ENCODE peak calls at places on chromosome 21, in five cellular contexts. F is ovary, C is Caco-2, T is ascending aorta, J is BE2C. W is an unnamed sample.

GRCh38 chr21:35801388-35801787 is 258.9 kb downstream of the SETD4 start:
- DNase-seq in J (no peak), T (no peak), F (no peak), C (no peak), W (no peak)

GRCh38 chr21:18812308-18812707 is 408.7 kb upstream of the TMPRSS15 start:
- DNase-seq in J (no peak), C (no peak), T (no peak), F (no peak), W (no peak)

GRCh38 chr21:32499249-32500055 is 85.9 kb downstream of the TCP10L start:
- DNase-seq in T (no peak), F (no peak), C (no peak), J (no peak), W (no peak)

GRCh38 chr21:14215971-14216621 is at the start of gene RBM11:
- DNase-seq in J (peak; percentile 88), C (peak; percentile 72), F (peak; percentile 78), T (no peak), W (peak; percentile 93)

GRCh38 chr21:38989745-38990423 is 184.2 kb downstream of the ETS2 start:
- DNase-seq in C (no peak), F (peak; percentile 58), J (peak; percentile 76), T (no peak), W (no peak)

GRCh38 chr21:40151611-40152010 is 284.4 kb downstream of the PCP4 start:
- DNase-seq in F (no peak), T (no peak), C (no peak), J (no peak), W (no peak)

GRCh38 chr21:32132409-32132808 is 146.4 kb downstream of the MIS18A start:
- DNase-seq in J (no peak), T (no peak), C (no peak), F (no peak), W (no peak)

GRCh38 chr21:35503646-35504045 is 454.5 kb upstream of the RUNX1 start:
- DNase-seq in C (no peak), J (no peak), F (no peak), T (no peak), W (no peak)

GRCh38 chr21:36704281-36704957 is 5.5 kb downstream of the SIM2 start:
- DNase-seq in T (no peak), J (no peak), C (no peak), F (no peak), W (no peak)

GRCh38 chr21:17742181-17742580 is 77.0 kb downstream of the C21orf91 start:
- DNase-seq in C (no peak), J (no peak), F (no peak), T (no peak), W (no peak)

GRCh38 chr21:20968391-20968790 is 29.8 kb upstream of the NCAM2 start:
- DNase-seq in F (no peak), J (no peak), T (no peak), C (no peak), W (no peak)

GRCh38 chr21:29078884-29079765 is 5.7 kb upstream of the CCT8 start:
- DNase-seq in T (no peak), C (no peak), J (no peak), F (no peak), W (peak; percentile 54)

GRCh38 chr21:40714516-40714915 is 132.4 kb downstream of the DSCAM start:
- DNase-seq in F (no peak), T (no peak), J (no peak), C (no peak), W (no peak)

GRCh38 chr21:31520506-31521163 is 138.9 kb upstream of the SOD1 start:
- DNase-seq in C (no peak), F (no peak), J (no peak), T (no peak), W (no peak)

GRCh38 chr21:32560896-32561295 is 24.4 kb downstream of the TCP10L start:
- DNase-seq in T (no peak), C (no peak), J (no peak), F (no peak), W (no peak)

GRCh38 chr21:28767523-28767922 is 225.2 kb downstream of the LTN1 start:
- DNase-seq in T (no peak), J (no peak), F (no peak), C (no peak), W (no peak)

GRCh38 chr21:16768096-16768495 is 744.7 kb upstream of the CXADR start:
- DNase-seq in C (no peak), F (no peak), T (no peak), J (no peak), W (no peak)

GRCh38 chr21:29238967-29239289 is 59.8 kb upstream of the BACH1 start:
- DNase-seq in T (no peak), J (no peak), C (no peak), F (no peak), W (no peak)

GRCh38 chr21:26939532-26940181 is 27.2 kb downstream of the ADAMTS5 start:
- DNase-seq in J (peak; percentile 34), T (no peak), C (no peak), F (peak; percentile 39), W (no peak)

GRCh38 chr21:27564684-27565280 is 597.9 kb upstream of the ADAMTS5 start:
- DNase-seq in C (peak; percentile 46), J (peak; percentile 67), F (peak; percentile 18), T (no peak), W (no peak)

GRCh38 chr21:39518845-39519205 is 67.1 kb downstream of the SH3BGR start:
- DNase-seq in T (no peak), C (no peak), J (no peak), F (no peak), W (no peak)

GRCh38 chr21:36184561-36184960 is 27.9 kb downstream of the DOP1B start:
- DNase-seq in C (no peak), T (no peak), J (no peak), F (no peak), W (no peak)

GRCh38 chr21:35578350-35578782 is 482.0 kb downstream of the SETD4 start:
- DNase-seq in F (no peak), J (no peak), C (no peak), T (no peak), W (no peak)

GRCh38 chr21:32018381-32018780 is 145.6 kb downstream of the HUNK start:
- DNase-seq in J (no peak), T (no peak), F (no peak), C (no peak), W (no peak)

GRCh38 chr21:39518055-39518844 is 66.5 kb downstream of the SH3BGR start:
- DNase-seq in T (no peak), C (peak; percentile 75), F (no peak), J (peak; percentile 68), W (no peak)

GRCh38 chr21:16571594-16571993 is 841.8 kb downstream of the USP25 start:
- DNase-seq in F (no peak), J (no peak), T (no peak), C (no peak), W (no peak)

GRCh38 chr21:23127973-23128372 is 2129.8 kb downstream of the NCAM2 start:
- DNase-seq in J (no peak), T (no peak), C (no peak), F (no peak), W (no peak)

GRCh38 chr21:35303085-35303484 is 254.0 kb upstream of the RUNX1 start:
- DNase-seq in C (no peak), F (no peak), T (no peak), J (no peak), W (no peak)

GRCh38 chr21:31974454-31974985 is 101.7 kb downstream of the HUNK start:
- DNase-seq in T (no peak), C (no peak), J (no peak), F (no peak), W (no peak)

GRCh38 chr21:40846566-40847411 is at the start of gene DSCAM:
- DNase-seq in F (no peak), C (no peak), T (no peak), J (no peak), W (peak; percentile 71)

DNA sequence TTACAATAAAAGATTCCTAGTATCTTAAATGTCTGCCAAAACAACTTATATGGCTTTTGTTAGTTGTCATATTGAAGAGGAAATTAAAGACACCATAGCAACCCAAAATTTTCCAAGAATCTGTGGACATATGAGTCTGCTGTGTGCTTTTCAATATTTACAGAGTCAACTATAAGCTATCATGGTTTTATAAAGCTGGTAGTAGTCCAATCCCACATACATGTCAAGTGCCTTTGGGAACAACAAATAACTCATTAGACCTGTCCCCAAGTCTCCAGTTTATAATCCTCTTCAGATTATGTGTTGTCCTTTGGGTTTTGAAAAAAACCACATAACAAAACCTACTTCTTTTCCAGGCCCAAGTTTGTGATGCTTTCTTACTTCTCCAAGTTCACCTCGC is 293.8 kb upstream of the USP25 start:
- DNase-seq in T (no peak), F (no peak), J (no peak), C (no peak), W (no peak)
- H3K4me1 ChIP-seq in T (no peaks in the 10 kb centered on the region), F (no peaks in the 10 kb centered on the region), J (peaks cover 2% of the 10 kb centered on the region), C (peaks cover 10% of the 10 kb centered on the region), W (no peaks in the 10 kb centered on the region)

GRCh38 chr21:42191978-42192595 is 26.9 kb upstream of the ABCG1 start:
- DNase-seq in F (no peak), J (no peak), C (no peak), T (no peak), W (no peak)

GRCh38 chr21:42191064-42191463 is 27.9 kb upstream of the ABCG1 start:
- DNase-seq in F (no peak), T (no peak), C (no peak), J (no peak), W (no peak)

GRCh38 chr21:42188663-42189062 is 30.3 kb upstream of the ABCG1 start:
- DNase-seq in C (no peak), T (no peak), J (no peak), F (no peak), W (no peak)

GRCh38 chr21:42189860-42190491 is 29.0 kb upstream of the ABCG1 start:
- DNase-seq in T (no peak), J (no peak), F (no peak), C (no peak), W (no peak)

GRCh38 chr21:42190492-42190875 is 28.5 kb upstream of the ABCG1 start:
- DNase-seq in T (no peak), J (no peak), F (no peak), C (no peak), W (no peak)
- H3K4me3 ChIP-seq in T (no peak overlapping the region), J (no peak overlapping the region), F (no peak overlapping the region), C (no peak overlapping the region), W (no peak overlapping the region)

DNA sequence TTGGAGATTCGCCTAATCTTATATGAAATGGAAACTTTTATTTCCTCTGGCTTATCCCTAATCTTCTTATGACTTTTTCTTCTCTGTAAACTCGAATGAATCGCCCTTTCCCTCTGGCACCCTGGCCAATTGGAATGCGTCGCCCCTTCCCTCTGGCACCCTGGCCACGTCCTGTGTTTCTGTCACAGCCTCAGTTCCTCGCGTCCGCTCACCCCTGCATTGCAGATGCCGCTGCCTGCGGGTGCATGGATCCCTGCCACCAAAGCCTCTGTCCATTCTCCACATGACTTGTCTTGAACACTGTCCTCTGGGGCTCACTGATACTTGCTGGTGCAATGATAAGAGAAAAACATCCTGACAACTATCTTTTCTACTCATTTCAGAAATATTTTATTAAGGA is 104.6 kb downstream of the ADARB1 start:
- DNase-seq in T (no peak), C (no peak), F (no peak), J (no peak), W (no peak)
- H3K36me3 ChIP-seq in T (peaks cover 87% of the 10 kb centered on the region), C (no peaks in the 10 kb centered on the region), F (no peaks in the 10 kb centered on the region), J (peaks cover 7% of the 10 kb centered on the region), W (peaks cover 48% of the 10 kb centered on the region)

DNA sequence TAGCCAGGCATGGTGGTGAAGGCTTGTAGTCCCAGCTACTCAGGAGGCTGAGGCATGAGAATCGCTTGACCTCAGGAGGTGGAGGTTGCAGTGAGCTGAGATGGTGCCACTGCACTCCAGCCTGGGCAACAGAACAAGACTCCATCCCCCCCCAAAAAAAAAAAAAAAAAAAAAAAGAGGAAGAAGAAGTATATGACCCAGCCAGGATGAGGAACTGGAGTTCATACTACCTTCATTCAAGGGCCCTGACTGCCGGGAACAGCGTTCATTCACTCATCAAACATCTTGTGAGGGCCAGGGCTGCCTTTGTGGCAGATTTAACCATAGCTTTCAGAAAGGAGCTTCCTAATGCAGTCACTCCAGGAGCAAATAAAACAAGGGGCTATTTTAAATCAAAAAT is 127.6 kb downstream of the MRPS6 start:
- DNase-seq in T (no peak), J (no peak), C (no peak), F (no peak), W (no peak)
- H3K4me1 ChIP-seq in T (no peaks in the 10 kb centered on the region), J (peaks cover 43% of the 10 kb centered on the region), C (peaks cover 16% of the 10 kb centered on the region), F (no peaks in the 10 kb centered on the region), W (peaks cover 77% of the 10 kb centered on the region)

W was measured in left lung.